ENCODE peak calls at places on chromosomes 6 and 20, in four cellular contexts. W is kidney glomerular epithelial cell, T is T-helper 1 cell, B is EL. U is an unnamed sample.

GRCh38 chr6:71419954-71420692 is 131.5 kb downstream of the OGFRL1 start:
- DNase-seq in B (peak; percentile 55), T (no peak), W (peak; percentile 18), U (peak; percentile 85)

GRCh38 chr20:8473459-8473858 is 341.4 kb downstream of the PLCB1 start:
- DNase-seq in T (no peak), B (peak; percentile 4), W (no peak), U (no peak)

GRCh38 chr20:1935696-1936366 is 40.6 kb downstream of the SIRPA start:
- DNase-seq in B (no peak), T (no peak), W (no peak), U (no peak)

GRCh38 chr6:36928547-36928918 is 26.0 kb upstream of the PI16 start:
- DNase-seq in W (no peak), T (no peak), B (no peak), U (no peak)

GRCh38 chr6:161273356-161273751 is 507 bp downstream of the AGPAT4 start:
- DNase-seq in T (no peak), W (peak; percentile 41), B (peak; percentile 23), U (no peak)

GRCh38 chr6:37488464-37488863 is 11.2 kb downstream of the CCDC167 start:
- DNase-seq in W (no peak), T (no peak), B (no peak), U (no peak)

GRCh38 chr6:17179246-17180073 is 77.6 kb downstream of the STMND1 start:
- DNase-seq in W (no peak), T (no peak), B (peak; percentile 62), U (no peak)

GRCh38 chr6:9360881-9361280 is 925.5 kb upstream of the SLC35B3 start:
- DNase-seq in W (peak; percentile 63), B (peak; percentile 66), T (no peak), U (no peak)

GRCh38 chr6:169251371-169251802 is 2.3 kb downstream of the THBS2 start:
- DNase-seq in B (peak; percentile 16), T (no peak), W (no peak), U (no peak)

GRCh38 chr6:32405656-32406055 is 1.3 kb downstream of the BTNL2 start:
- DNase-seq in W (no peak), T (no peak), B (no peak), U (no peak)

GRCh38 chr20:42598586-42598985 is 591.1 kb downstream of the PTPRT start:
- DNase-seq in W (no peak), T (no peak), B (no peak), U (no peak)

GRCh38 chr6:16591681-16592549 is 169.3 kb downstream of the ATXN1 start:
- DNase-seq in B (no peak), T (no peak), W (no peak), U (no peak)

GRCh38 chr6:125363010-125363359 is 61.2 kb upstream of the HDDC2 start:
- DNase-seq in B (peak; percentile 43), T (no peak), W (peak; percentile 56), U (no peak)

GRCh38 chr6:139862311-139862710 is 487.9 kb upstream of the CITED2 start:
- DNase-seq in T (no peak), B (no peak), W (no peak), U (no peak)

GRCh38 chr6:133774356-133774755 is 114.6 kb upstream of the TCF21 start:
- DNase-seq in W (peak; percentile 28), B (peak; percentile 71), T (no peak), U (no peak)

GRCh38 chr20:55597526-55597925 is 407.8 kb downstream of the CBLN4 start:
- DNase-seq in T (no peak), B (no peak), W (no peak), U (no peak)

GRCh38 chr20:40683221-40683893 is 5.7 kb downstream of the MAFB start:
- DNase-seq in B (no peak), W (no peak), T (no peak), U (peak; percentile 67)

GRCh38 chr6:8760951-8761350 is 325.6 kb upstream of the SLC35B3 start:
- DNase-seq in W (no peak), B (no peak), T (no peak), U (no peak)

GRCh38 chr6:41801380-41801779 is 13.9 kb downstream of the TOMM6 start:
- DNase-seq in B (peak; percentile 19), W (peak; percentile 6), T (no peak), U (no peak)

GRCh38 chr6:135423649-135424128 is 73.9 kb downstream of the AHI1 start:
- DNase-seq in B (peak; percentile 48), W (peak; percentile 76), T (no peak), U (peak; percentile 39)

GRCh38 chr6:135358251-135358821 is 139.2 kb downstream of the AHI1 start:
- DNase-seq in B (peak; percentile 92), T (no peak), W (peak; percentile 83), U (no peak)

GRCh38 chr6:13474360-13474759 is 13.0 kb downstream of the GFOD1 start:
- DNase-seq in T (no peak), W (no peak), B (peak; percentile 26), U (no peak)

GRCh38 chr6:170085475-170086401 is 205.1 kb downstream of the DLL1 start:
- DNase-seq in W (no peak), B (no peak), T (no peak), U (no peak)

U was measured in neural progenitor cell.